ENCODE peak calls at places on chromosomes 16 and 17, in six cellular contexts. One of them, this sample, is unnamed.

GRCh38 chr17:63842173-63842539 is 329 bp downstream of the SMARCD2 start:
- DNase-seq in GM12892: no peak
- DNase-seq in amniotic epithelial cell: no peak
- DNase-seq in HTR-8/SVneo: peak
- DNase-seq in anterior cingulate cortex: no peak
- DNase-seq in KG1: no peak
- DNase-seq in this sample: no peak

GRCh38 chr17:47870042-47870441 is 19.1 kb upstream of the SP6 start:
- DNase-seq in GM12892: no peak
- DNase-seq in amniotic epithelial cell: no peak
- DNase-seq in HTR-8/SVneo: no peak
- DNase-seq in anterior cingulate cortex: no peak
- DNase-seq in KG1: no peak
- DNase-seq in this sample: no peak

GRCh38 chr17:8956521-8956920 is 9.0 kb downstream of the PIK3R5 start:
- DNase-seq in GM12892: no peak
- DNase-seq in amniotic epithelial cell: no peak
- DNase-seq in HTR-8/SVneo: no peak
- DNase-seq in anterior cingulate cortex: no peak
- DNase-seq in KG1: no peak
- DNase-seq in this sample: no peak

GRCh38 chr17:9072626-9073339 is 51.5 kb downstream of the NTN1 start:
- DNase-seq in GM12892: no peak
- DNase-seq in amniotic epithelial cell: no peak
- DNase-seq in HTR-8/SVneo: no peak
- DNase-seq in anterior cingulate cortex: no peak
- DNase-seq in KG1: no peak
- DNase-seq in this sample: no peak

GRCh38 chr16:56189990-56190902 is 1.0 kb upstream of the GNAO1 start:
- DNase-seq in GM12892: no peak
- DNase-seq in amniotic epithelial cell: no peak
- DNase-seq in HTR-8/SVneo: no peak
- DNase-seq in anterior cingulate cortex: no peak
- DNase-seq in KG1: no peak
- DNase-seq in this sample: no peak

GRCh38 chr17:40490289-40490853 is 11.1 kb downstream of the TNS4 start:
- DNase-seq in GM12892: no peak
- DNase-seq in amniotic epithelial cell: peak
- DNase-seq in HTR-8/SVneo: no peak
- DNase-seq in anterior cingulate cortex: no peak
- DNase-seq in KG1: no peak
- DNase-seq in this sample: no peak

GRCh38 chr17:6381526-6382135 is 53.3 kb downstream of the AIPL1 start:
- DNase-seq in GM12892: no peak
- DNase-seq in amniotic epithelial cell: no peak
- DNase-seq in HTR-8/SVneo: no peak
- DNase-seq in anterior cingulate cortex: no peak
- DNase-seq in KG1: no peak
- DNase-seq in this sample: no peak

GRCh38 chr16:30867747-30868146 is 26.1 kb downstream of the BCL7C start:
- DNase-seq in GM12892: no peak
- DNase-seq in amniotic epithelial cell: peak
- DNase-seq in HTR-8/SVneo: no peak
- DNase-seq in anterior cingulate cortex: no peak
- DNase-seq in KG1: no peak
- DNase-seq in this sample: peak

GRCh38 chr16:85172465-85173071 is 60.3 kb upstream of the CIBAR2 start:
- DNase-seq in GM12892: no peak
- DNase-seq in amniotic epithelial cell: no peak
- DNase-seq in HTR-8/SVneo: peak
- DNase-seq in anterior cingulate cortex: no peak
- DNase-seq in KG1: no peak
- DNase-seq in this sample: peak

GRCh38 chr16:83967838-83968482 is at the start of gene NECAB2:
- DNase-seq in GM12892: peak
- DNase-seq in amniotic epithelial cell: peak
- DNase-seq in HTR-8/SVneo: peak
- DNase-seq in anterior cingulate cortex: no peak
- DNase-seq in KG1: no peak
- DNase-seq in this sample: no peak

GRCh38 chr17:74923538-74924249 is 379 bp upstream of the OTOP2 start:
- DNase-seq in GM12892: peak
- DNase-seq in amniotic epithelial cell: peak
- DNase-seq in HTR-8/SVneo: peak
- DNase-seq in anterior cingulate cortex: no peak
- DNase-seq in KG1: peak
- DNase-seq in this sample: no peak

GRCh38 chr17:40309031-40309937 is at the start of gene RARA:
- DNase-seq in GM12892: no peak
- DNase-seq in amniotic epithelial cell: peak
- DNase-seq in HTR-8/SVneo: no peak
- DNase-seq in anterior cingulate cortex: no peak
- DNase-seq in KG1: no peak
- DNase-seq in this sample: no peak

GRCh38 chr16:11497329-11497805 is 89.4 kb downstream of the LITAF start:
- DNase-seq in GM12892: no peak
- DNase-seq in amniotic epithelial cell: peak
- DNase-seq in HTR-8/SVneo: peak
- DNase-seq in anterior cingulate cortex: peak
- DNase-seq in KG1: peak
- DNase-seq in this sample: no peak

GRCh38 chr17:81094744-81095607 is 60.0 kb downstream of the BAIAP2 start:
- DNase-seq in GM12892: no peak
- DNase-seq in amniotic epithelial cell: peak
- DNase-seq in HTR-8/SVneo: peak
- DNase-seq in anterior cingulate cortex: peak
- DNase-seq in KG1: no peak
- DNase-seq in this sample: no peak

GRCh38 chr16:81940781-81941560 is 70.3 kb downstream of the SDR42E1 start:
- DNase-seq in GM12892: no peak
- DNase-seq in amniotic epithelial cell: peak
- DNase-seq in HTR-8/SVneo: peak
- DNase-seq in anterior cingulate cortex: no peak
- DNase-seq in KG1: no peak
- DNase-seq in this sample: peak

GRCh38 chr17:78324391-78325075 is 35.3 kb downstream of the SOCS3 start:
- DNase-seq in GM12892: no peak
- DNase-seq in amniotic epithelial cell: peak
- DNase-seq in HTR-8/SVneo: no peak
- DNase-seq in anterior cingulate cortex: peak
- DNase-seq in KG1: peak
- DNase-seq in this sample: peak

GRCh38 chr17:1137465-1137894 is 42.3 kb downstream of the ABR start:
- DNase-seq in GM12892: no peak
- DNase-seq in amniotic epithelial cell: peak
- DNase-seq in HTR-8/SVneo: no peak
- DNase-seq in anterior cingulate cortex: no peak
- DNase-seq in KG1: no peak
- DNase-seq in this sample: no peak

GRCh38 chr16:83792391-83792790 is 15.4 kb upstream of the HSBP1 start:
- DNase-seq in GM12892: no peak
- DNase-seq in amniotic epithelial cell: no peak
- DNase-seq in HTR-8/SVneo: no peak
- DNase-seq in anterior cingulate cortex: no peak
- DNase-seq in KG1: no peak
- DNase-seq in this sample: no peak

GRCh38 chr17:19712436-19713004 is 3.9 kb downstream of the SLC47A2 start:
- DNase-seq in GM12892: no peak
- DNase-seq in amniotic epithelial cell: no peak
- DNase-seq in HTR-8/SVneo: no peak
- DNase-seq in anterior cingulate cortex: no peak
- DNase-seq in KG1: no peak
- DNase-seq in this sample: no peak

GRCh38 chr17:68310141-68310540 is 18.8 kb downstream of the ARSG start:
- DNase-seq in GM12892: no peak
- DNase-seq in amniotic epithelial cell: no peak
- DNase-seq in HTR-8/SVneo: no peak
- DNase-seq in anterior cingulate cortex: no peak
- DNase-seq in KG1: no peak
- DNase-seq in this sample: no peak

GRCh38 chr17:20304961-20305360 is 162.4 kb downstream of the LGALS9B start:
- DNase-seq in GM12892: no peak
- DNase-seq in amniotic epithelial cell: no peak
- DNase-seq in HTR-8/SVneo: no peak
- DNase-seq in anterior cingulate cortex: no peak
- DNase-seq in KG1: no peak
- DNase-seq in this sample: no peak

GRCh38 chr16:31460582-31461002 is 1.3 kb downstream of the ARMC5 start:
- DNase-seq in GM12892: no peak
- DNase-seq in amniotic epithelial cell: peak
- DNase-seq in HTR-8/SVneo: no peak
- DNase-seq in anterior cingulate cortex: no peak
- DNase-seq in KG1: no peak
- DNase-seq in this sample: peak

GRCh38 chr16:30458561-30459394 is 13.1 kb upstream of the SEPHS2 start:
- DNase-seq in GM12892: peak
- DNase-seq in amniotic epithelial cell: no peak
- DNase-seq in HTR-8/SVneo: no peak
- DNase-seq in anterior cingulate cortex: no peak
- DNase-seq in KG1: peak
- DNase-seq in this sample: peak

GRCh38 chr16:29811170-29811895 is 660 bp upstream of the PRRT2 start:
- DNase-seq in GM12892: peak
- DNase-seq in amniotic epithelial cell: peak
- DNase-seq in HTR-8/SVneo: peak
- DNase-seq in anterior cingulate cortex: peak
- DNase-seq in KG1: no peak
- DNase-seq in this sample: peak

GRCh38 chr17:17809527-17810373 is 27.0 kb downstream of the SREBF1 start:
- DNase-seq in GM12892: no peak
- DNase-seq in amniotic epithelial cell: peak
- DNase-seq in HTR-8/SVneo: no peak
- DNase-seq in anterior cingulate cortex: no peak
- DNase-seq in KG1: no peak
- DNase-seq in this sample: no peak

GRCh38 chr17:32755045-32755805 is 121.7 kb downstream of the MYO1D start:
- DNase-seq in GM12892: no peak
- DNase-seq in amniotic epithelial cell: peak
- DNase-seq in HTR-8/SVneo: peak
- DNase-seq in anterior cingulate cortex: no peak
- DNase-seq in KG1: no peak
- DNase-seq in this sample: peak

GRCh38 chr17:73338050-73338491 is 26.3 kb upstream of the CDC42EP4 start:
- DNase-seq in GM12892: no peak
- DNase-seq in amniotic epithelial cell: no peak
- DNase-seq in HTR-8/SVneo: no peak
- DNase-seq in anterior cingulate cortex: no peak
- DNase-seq in KG1: no peak
- DNase-seq in this sample: no peak

This sample was measured in AML-193.